ENCODE peak calls at places on chromosomes 7 and 10, in five cellular contexts. E is gastroesophageal sphincter; Q is Panc1; S is activated T-cell treated with anti-CD3 and anti-CD28 coated beads, Interleukin-2, amount 50 U/mL, for 4 hours; F is lower lobe of right lung. Y is an unnamed sample.

GRCh38 chr7:155584763-155585531 is 38.6 kb upstream of the CNPY1 start:
- ATAC-seq in E (peak; percentile 48), Q (peak; percentile 33), S (no peak), F (no peak), Y (peak; percentile 77)

GRCh38 chr7:112640682-112641081 is 149.5 kb downstream of the TMEM168 start:
- ATAC-seq in E (no peak), Q (no peak), S (no peak), F (no peak), Y (no peak)

GRCh38 chr10:23368816-23369640 is 24.4 kb upstream of the C10orf67 start:
- ATAC-seq in E (no peak), Q (no peak), S (peak; percentile 45), F (no peak), Y (no peak)

GRCh38 chr10:44383749-44384600 is 922 bp downstream of the CXCL12 start:
- ATAC-seq in E (no peak), Q (peak; percentile 39), S (peak; percentile 16), F (peak; percentile 29), Y (peak; percentile 19)

GRCh38 chr10:12644380-12645144 is 295.2 kb downstream of the CAMK1D start:
- ATAC-seq in E (no peak), Q (no peak), S (no peak), F (no peak), Y (no peak)

GRCh38 chr10:30812018-30812851 is 182.7 kb upstream of the LYZL2 start:
- ATAC-seq in E (peak; percentile 78), Q (no peak), S (peak; percentile 4), F (peak; percentile 41), Y (peak; percentile 37)

GRCh38 chr7:129535896-129536295 is 33.6 kb downstream of the SMKR1 start:
- ATAC-seq in E (no peak), Q (no peak), S (peak; percentile 59), F (no peak), Y (no peak)

GRCh38 chr7:74379938-74380337 is 73.8 kb upstream of the GTF2IRD1 start:
- ATAC-seq in E (peak; percentile 71), Q (peak; percentile 49), S (no peak), F (no peak), Y (no peak)

GRCh38 chr10:37734971-37735370 is 122.4 kb downstream of the ZNF248 start:
- ATAC-seq in E (no peak), Q (peak; percentile 95), S (no peak), F (no peak), Y (no peak)

GRCh38 chr10:100847440-100847839 is 65.3 kb upstream of the SLF2 start:
- ATAC-seq in E (no peak), Q (no peak), S (peak; percentile 97), F (no peak), Y (peak; percentile 60)

GRCh38 chr10:71290806-71291205 is 28.3 kb upstream of the SLC29A3 start:
- ATAC-seq in E (no peak), Q (no peak), S (no peak), F (no peak), Y (no peak)

GRCh38 chr10:48759113-48759901 is 74.6 kb downstream of the WDFY4 start:
- ATAC-seq in E (no peak), Q (no peak), S (no peak), F (no peak), Y (no peak)

GRCh38 chr7:96952974-96953391 is 52.4 kb upstream of the DLX6 start:
- ATAC-seq in E (no peak), Q (no peak), S (no peak), F (no peak), Y (no peak)

GRCh38 chr7:66877577-66878300 is 43.3 kb upstream of the TMEM248 start:
- ATAC-seq in E (no peak), Q (no peak), S (no peak), F (no peak), Y (no peak)

GRCh38 chr7:4010206-4010605 is 671.9 kb upstream of the FOXK1 start:
- ATAC-seq in E (no peak), Q (no peak), S (no peak), F (no peak), Y (no peak)

GRCh38 chr7:74271742-74272141 is 17.5 kb upstream of the CLIP2 start:
- ATAC-seq in E (no peak), Q (no peak), S (no peak), F (no peak), Y (no peak)

GRCh38 chr10:86661161-86662025 is 6.9 kb upstream of the LDB3 start:
- ATAC-seq in E (peak; percentile 37), Q (peak; percentile 26), S (no peak), F (peak; percentile 15), Y (peak; percentile 27)

GRCh38 chr10:23514321-23514720 is 75.4 kb downstream of the OTUD1 start:
- ATAC-seq in E (no peak), Q (no peak), S (peak; percentile 35), F (no peak), Y (no peak)

GRCh38 chr7:22561356-22561755 is 61.4 kb upstream of the STEAP1B start:
- ATAC-seq in E (peak; percentile 90), Q (peak; percentile 58), S (no peak), F (peak; percentile 78), Y (peak; percentile 10)

GRCh38 chr10:16770646-16771045 is 46.6 kb downstream of the RSU1 start:
- ATAC-seq in E (no peak), Q (no peak), S (peak; percentile 73), F (peak; percentile 62), Y (no peak)

GRCh38 chr7:107446988-107447387 is 22.9 kb upstream of the GPR22 start:
- ATAC-seq in E (no peak), Q (no peak), S (no peak), F (no peak), Y (peak; percentile 54)

GRCh38 chr7:22487978-22488642 is 11.9 kb downstream of the STEAP1B start:
- ATAC-seq in E (no peak), Q (no peak), S (no peak), F (no peak), Y (no peak)

GRCh38 chr10:69279110-69279509 is 814 bp downstream of the HK1 start:
- ATAC-seq in E (no peak), Q (no peak), S (no peak), F (peak; percentile 42), Y (no peak)

GRCh38 chr10:8302565-8302964 is 248.1 kb downstream of the GATA3 start:
- ATAC-seq in E (no peak), Q (no peak), S (no peak), F (no peak), Y (no peak)

GRCh38 chr7:148135106-148135505 is 455.5 kb upstream of the C7orf33 start:
- ATAC-seq in E (no peak), Q (no peak), S (no peak), F (peak; percentile 38), Y (no peak)

GRCh38 chr10:123144697-123145541 is 3.0 kb upstream of the HMX2 start:
- ATAC-seq in E (no peak), Q (peak; percentile 52), S (no peak), F (no peak), Y (no peak)

GRCh38 chr7:94264756-94265155 is 129.9 kb upstream of the COL1A2 start:
- ATAC-seq in E (no peak), Q (no peak), S (no peak), F (no peak), Y (no peak)

GRCh38 chr7:32330602-32331001 is 159.6 kb downstream of the LSM5 start:
- ATAC-seq in E (no peak), Q (no peak), S (no peak), F (no peak), Y (no peak)

GRCh38 chr7:66771795-66772194 is 31.3 kb downstream of the RABGEF1 start:
- ATAC-seq in E (no peak), Q (no peak), S (no peak), F (no peak), Y (no peak)

GRCh38 chr7:71245038-71245437 is 113.1 kb downstream of the GALNT17 start:
- ATAC-seq in E (no peak), Q (no peak), S (no peak), F (no peak), Y (no peak)

GRCh38 chr7:362416-363096 is 72.6 kb downstream of the FOXL3 start:
- ATAC-seq in E (no peak), Q (no peak), S (peak; percentile 36), F (no peak), Y (no peak)

GRCh38 chr7:30851651-30852359 is 59.8 kb upstream of the AQP1 start:
- ATAC-seq in E (peak; percentile 89), Q (no peak), S (no peak), F (no peak), Y (no peak)